ENCODE peak calls at places on chromosome 22, in seven cellular contexts. S is iris pigment epithelial cell; B is glutamatergic neuron; G is head of caudate nucleus; K is HCT116; D is stimulated activated CD8-positive, alpha-beta memory T cell treated with anti-CD3 and anti-CD28 coated beads, Interleukin-15, amount 100 ng/mL, for 24 hours; R is immature natural killer cell. E is an unnamed sample.
A peak's percentile ranks its signal among the peaks of the same experiment; 100 is the strongest.

GRCh38 chr22:21726650-21727049 is 8.9 kb downstream of the YPEL1 start:
- DNase-seq in S (no peak), B (peak; percentile 66), G (no peak), K (peak; percentile 28), D (no peak), R (peak; percentile 50), E (no peak)

GRCh38 chr22:46377566-46378498 is 42.3 kb downstream of the TRMU start:
- DNase-seq in S (peak; percentile 10), B (no peak), G (no peak), K (peak; percentile 66), D (no peak), R (no peak), E (no peak)

GRCh38 chr22:45204751-45205623 is 35.7 kb downstream of the KIAA0930 start:
- DNase-seq in S (no peak), B (no peak), G (peak; percentile 45), K (no peak), D (no peak), R (no peak), E (no peak)

GRCh38 chr22:43308451-43309235 is 34.5 kb downstream of the SCUBE1 start:
- DNase-seq in S (no peak), B (no peak), G (no peak), K (no peak), D (no peak), R (no peak), E (no peak)

GRCh38 chr22:28252539-28252938 is 333.5 kb upstream of the PITPNB start:
- DNase-seq in S (no peak), B (no peak), G (no peak), K (no peak), D (no peak), R (no peak), E (no peak)

GRCh38 chr22:46380069-46380468 is 44.6 kb downstream of the TRMU start:
- DNase-seq in S (no peak), B (no peak), G (no peak), K (no peak), D (no peak), R (no peak), E (no peak)

GRCh38 chr22:27424319-27424718 is 377.2 kb downstream of the MN1 start:
- DNase-seq in S (peak; percentile 62), B (no peak), G (no peak), K (no peak), D (no peak), R (no peak), E (no peak)

GRCh38 chr22:31296258-31296657 is 4.0 kb upstream of the PIK3IP1 start:
- DNase-seq in S (peak; percentile 77), B (no peak), G (no peak), K (no peak), D (no peak), R (no peak), E (no peak)

GRCh38 chr22:35552186-35552842 is 11.7 kb downstream of the RASD2 start:
- DNase-seq in S (no peak), B (peak; percentile 53), G (no peak), K (peak; percentile 42), D (peak; percentile 60), R (peak; percentile 37), E (no peak)

GRCh38 chr22:37326726-37327125 is 44.4 kb downstream of the CYTH4 start:
- DNase-seq in S (no peak), B (no peak), G (no peak), K (no peak), D (no peak), R (no peak), E (no peak)

GRCh38 chr22:47366026-47366767 is 603.7 kb downstream of the TBC1D22A start:
- DNase-seq in S (no peak), B (no peak), G (no peak), K (no peak), D (no peak), R (no peak), E (no peak)

GRCh38 chr22:28021998-28022660 is 103.1 kb upstream of the PITPNB start:
- DNase-seq in S (no peak), B (peak; percentile 4), G (no peak), K (no peak), D (no peak), R (no peak), E (no peak)

GRCh38 chr22:31753005-31753633 is 700 bp upstream of the DEPDC5 start:
- DNase-seq in S (no peak), B (peak; percentile 76), G (peak; percentile 19), K (no peak), D (no peak), R (peak; percentile 5), E (peak; percentile 39)

GRCh38 chr22:36052505-36052941 is 23.9 kb upstream of the RBFOX2 start:
- DNase-seq in S (peak; percentile 65), B (no peak), G (no peak), K (peak; percentile 77), D (no peak), R (no peak), E (no peak)

GRCh38 chr22:24247011-24247507 is 2.2 kb upstream of the GGT5 start:
- DNase-seq in S (peak; percentile 35), B (no peak), G (no peak), K (no peak), D (no peak), R (no peak), E (no peak)

GRCh38 chr22:26172389-26172990 is 3.2 kb downstream of the SEZ6L start:
- DNase-seq in S (peak; percentile 27), B (peak; percentile 79), G (peak; percentile 52), K (peak; percentile 24), D (no peak), R (no peak), E (peak; percentile 56)

E was measured in pons.